ENCODE peak calls at places on chromosomes 11 and 22, in seven cellular contexts. One of them, this sample, is unnamed.
A peak's percentile ranks its signal among the peaks of the same experiment; 100 is the strongest.

GRCh38 chr11:124752471-124753100 is 531 bp upstream of the VSIG2 start:
- DNase-seq in fibroblast of villous mesenchyme: no peak
- DNase-seq in BE2C: no peak
- DNase-seq in CD8-positive, alpha-beta memory T cell: no peak
- DNase-seq in lung: no peak
- DNase-seq in A549: no peak
- DNase-seq in bronchial epithelial cell: no peak
- DNase-seq in this sample: no peak

GRCh38 chr22:27673839-27674238 is 127.7 kb downstream of the MN1 start:
- DNase-seq in fibroblast of villous mesenchyme: no peak
- DNase-seq in BE2C: no peak
- DNase-seq in CD8-positive, alpha-beta memory T cell: no peak
- DNase-seq in lung: no peak
- DNase-seq in A549: no peak
- DNase-seq in bronchial epithelial cell: no peak
- DNase-seq in this sample: no peak

GRCh38 chr11:78666675-78667129 is 92.0 kb upstream of the NARS2 start:
- DNase-seq in fibroblast of villous mesenchyme: no peak
- DNase-seq in BE2C: no peak
- DNase-seq in CD8-positive, alpha-beta memory T cell: no peak
- DNase-seq in lung: no peak
- DNase-seq in A549: no peak
- DNase-seq in bronchial epithelial cell: no peak
- DNase-seq in this sample: no peak

GRCh38 chr11:134069426-134069921 is 602 bp downstream of the JAM3 start:
- DNase-seq in fibroblast of villous mesenchyme: peak; percentile 24
- DNase-seq in BE2C: peak; percentile 65
- DNase-seq in CD8-positive, alpha-beta memory T cell: no peak
- DNase-seq in lung: no peak
- DNase-seq in A549: no peak
- DNase-seq in bronchial epithelial cell: no peak
- DNase-seq in this sample: no peak

GRCh38 chr11:128568166-128568778 is 19.1 kb downstream of the ETS1 start:
- DNase-seq in fibroblast of villous mesenchyme: no peak
- DNase-seq in BE2C: no peak
- DNase-seq in CD8-positive, alpha-beta memory T cell: no peak
- DNase-seq in lung: no peak
- DNase-seq in A549: no peak
- DNase-seq in bronchial epithelial cell: peak; percentile 73
- DNase-seq in this sample: no peak

GRCh38 chr11:10990160-10990559 is 132.3 kb upstream of the ZBED5 start:
- DNase-seq in fibroblast of villous mesenchyme: no peak
- DNase-seq in BE2C: no peak
- DNase-seq in CD8-positive, alpha-beta memory T cell: no peak
- DNase-seq in lung: no peak
- DNase-seq in A549: no peak
- DNase-seq in bronchial epithelial cell: peak; percentile 38
- DNase-seq in this sample: no peak

GRCh38 chr11:61961570-61962212 is 5.7 kb downstream of the FTH1 start:
- DNase-seq in fibroblast of villous mesenchyme: peak; percentile 67
- DNase-seq in BE2C: no peak
- DNase-seq in CD8-positive, alpha-beta memory T cell: no peak
- DNase-seq in lung: no peak
- DNase-seq in A549: peak; percentile 41
- DNase-seq in bronchial epithelial cell: no peak
- DNase-seq in this sample: no peak

GRCh38 chr22:41332217-41332616 is 30.9 kb downstream of the ZC3H7B start:
- DNase-seq in fibroblast of villous mesenchyme: no peak
- DNase-seq in BE2C: no peak
- DNase-seq in CD8-positive, alpha-beta memory T cell: no peak
- DNase-seq in lung: no peak
- DNase-seq in A549: no peak
- DNase-seq in bronchial epithelial cell: no peak
- DNase-seq in this sample: no peak

GRCh38 chr11:44351006-44351660 is 41.2 kb upstream of the ALX4 start:
- DNase-seq in fibroblast of villous mesenchyme: no peak
- DNase-seq in BE2C: no peak
- DNase-seq in CD8-positive, alpha-beta memory T cell: no peak
- DNase-seq in lung: no peak
- DNase-seq in A549: no peak
- DNase-seq in bronchial epithelial cell: no peak
- DNase-seq in this sample: no peak

GRCh38 chr11:116610190-116610589 is 162.6 kb downstream of the BUD13 start:
- DNase-seq in fibroblast of villous mesenchyme: no peak
- DNase-seq in BE2C: no peak
- DNase-seq in CD8-positive, alpha-beta memory T cell: no peak
- DNase-seq in lung: no peak
- DNase-seq in A549: no peak
- DNase-seq in bronchial epithelial cell: no peak
- DNase-seq in this sample: no peak

GRCh38 chr11:75442161-75442885 is 9.3 kb upstream of the KLHL35 start:
- DNase-seq in fibroblast of villous mesenchyme: no peak
- DNase-seq in BE2C: no peak
- DNase-seq in CD8-positive, alpha-beta memory T cell: no peak
- DNase-seq in lung: no peak
- DNase-seq in A549: no peak
- DNase-seq in bronchial epithelial cell: no peak
- DNase-seq in this sample: no peak

GRCh38 chr11:83364500-83365059 is 78.4 kb upstream of the CCDC90B start:
- DNase-seq in fibroblast of villous mesenchyme: no peak
- DNase-seq in BE2C: no peak
- DNase-seq in CD8-positive, alpha-beta memory T cell: no peak
- DNase-seq in lung: no peak
- DNase-seq in A549: no peak
- DNase-seq in bronchial epithelial cell: peak; percentile 21
- DNase-seq in this sample: no peak

GRCh38 chr22:46195487-46196165 is 45.3 kb downstream of the PPARA start:
- DNase-seq in fibroblast of villous mesenchyme: peak; percentile 71
- DNase-seq in BE2C: no peak
- DNase-seq in CD8-positive, alpha-beta memory T cell: no peak
- DNase-seq in lung: no peak
- DNase-seq in A549: no peak
- DNase-seq in bronchial epithelial cell: no peak
- DNase-seq in this sample: peak; percentile 18

GRCh38 chr11:71332046-71332445 is 79.7 kb upstream of the SHANK2 start:
- DNase-seq in fibroblast of villous mesenchyme: no peak
- DNase-seq in BE2C: no peak
- DNase-seq in CD8-positive, alpha-beta memory T cell: no peak
- DNase-seq in lung: no peak
- DNase-seq in A549: no peak
- DNase-seq in bronchial epithelial cell: no peak
- DNase-seq in this sample: no peak

GRCh38 chr11:2842876-2843275 is 42.7 kb downstream of the CDKN1C start:
- DNase-seq in fibroblast of villous mesenchyme: no peak
- DNase-seq in BE2C: no peak
- DNase-seq in CD8-positive, alpha-beta memory T cell: no peak
- DNase-seq in lung: no peak
- DNase-seq in A549: no peak
- DNase-seq in bronchial epithelial cell: no peak
- DNase-seq in this sample: no peak

GRCh38 chr11:17762309-17762974 is 27.9 kb downstream of the KCNC1 start:
- DNase-seq in fibroblast of villous mesenchyme: no peak
- DNase-seq in BE2C: no peak
- DNase-seq in CD8-positive, alpha-beta memory T cell: no peak
- DNase-seq in lung: no peak
- DNase-seq in A549: no peak
- DNase-seq in bronchial epithelial cell: peak; percentile 13
- DNase-seq in this sample: no peak

GRCh38 chr11:132943737-132944556 is 588.4 kb downstream of the OPCML start:
- DNase-seq in fibroblast of villous mesenchyme: no peak
- DNase-seq in BE2C: no peak
- DNase-seq in CD8-positive, alpha-beta memory T cell: no peak
- DNase-seq in lung: no peak
- DNase-seq in A549: no peak
- DNase-seq in bronchial epithelial cell: no peak
- DNase-seq in this sample: no peak

GRCh38 chr11:132943325-132943736 is 589.0 kb downstream of the OPCML start:
- DNase-seq in fibroblast of villous mesenchyme: no peak
- DNase-seq in BE2C: no peak
- DNase-seq in CD8-positive, alpha-beta memory T cell: no peak
- DNase-seq in lung: no peak
- DNase-seq in A549: no peak
- DNase-seq in bronchial epithelial cell: no peak
- DNase-seq in this sample: no peak

GRCh38 chr11:132941761-132942160 is 590.5 kb downstream of the OPCML start:
- DNase-seq in fibroblast of villous mesenchyme: no peak
- DNase-seq in BE2C: no peak
- DNase-seq in CD8-positive, alpha-beta memory T cell: no peak
- DNase-seq in lung: no peak
- DNase-seq in A549: no peak
- DNase-seq in bronchial epithelial cell: no peak
- DNase-seq in this sample: no peak

GRCh38 chr11:132942611-132943324 is 589.5 kb downstream of the OPCML start:
- DNase-seq in fibroblast of villous mesenchyme: no peak
- DNase-seq in BE2C: no peak
- DNase-seq in CD8-positive, alpha-beta memory T cell: no peak
- DNase-seq in lung: no peak
- DNase-seq in A549: no peak
- DNase-seq in bronchial epithelial cell: no peak
- DNase-seq in this sample: no peak

GRCh38 chr11:132944557-132944920 is 587.8 kb downstream of the OPCML start:
- DNase-seq in fibroblast of villous mesenchyme: no peak
- DNase-seq in BE2C: no peak
- DNase-seq in CD8-positive, alpha-beta memory T cell: no peak
- DNase-seq in lung: no peak
- DNase-seq in A549: no peak
- DNase-seq in bronchial epithelial cell: no peak
- DNase-seq in this sample: no peak
- H3K4me3 ChIP-seq in fibroblast of villous mesenchyme: no peak overlapping the region
- H3K4me3 ChIP-seq in BE2C: no peak overlapping the region
- H3K4me3 ChIP-seq in CD8-positive, alpha-beta memory T cell: no peak overlapping the region
- H3K4me3 ChIP-seq in lung: no peak overlapping the region
- H3K4me3 ChIP-seq in A549: no peak overlapping the region
- H3K4me3 ChIP-seq in bronchial epithelial cell: no peak overlapping the region
- H3K4me3 ChIP-seq in this sample: peak overlapping the region; percentile 62

DNA sequence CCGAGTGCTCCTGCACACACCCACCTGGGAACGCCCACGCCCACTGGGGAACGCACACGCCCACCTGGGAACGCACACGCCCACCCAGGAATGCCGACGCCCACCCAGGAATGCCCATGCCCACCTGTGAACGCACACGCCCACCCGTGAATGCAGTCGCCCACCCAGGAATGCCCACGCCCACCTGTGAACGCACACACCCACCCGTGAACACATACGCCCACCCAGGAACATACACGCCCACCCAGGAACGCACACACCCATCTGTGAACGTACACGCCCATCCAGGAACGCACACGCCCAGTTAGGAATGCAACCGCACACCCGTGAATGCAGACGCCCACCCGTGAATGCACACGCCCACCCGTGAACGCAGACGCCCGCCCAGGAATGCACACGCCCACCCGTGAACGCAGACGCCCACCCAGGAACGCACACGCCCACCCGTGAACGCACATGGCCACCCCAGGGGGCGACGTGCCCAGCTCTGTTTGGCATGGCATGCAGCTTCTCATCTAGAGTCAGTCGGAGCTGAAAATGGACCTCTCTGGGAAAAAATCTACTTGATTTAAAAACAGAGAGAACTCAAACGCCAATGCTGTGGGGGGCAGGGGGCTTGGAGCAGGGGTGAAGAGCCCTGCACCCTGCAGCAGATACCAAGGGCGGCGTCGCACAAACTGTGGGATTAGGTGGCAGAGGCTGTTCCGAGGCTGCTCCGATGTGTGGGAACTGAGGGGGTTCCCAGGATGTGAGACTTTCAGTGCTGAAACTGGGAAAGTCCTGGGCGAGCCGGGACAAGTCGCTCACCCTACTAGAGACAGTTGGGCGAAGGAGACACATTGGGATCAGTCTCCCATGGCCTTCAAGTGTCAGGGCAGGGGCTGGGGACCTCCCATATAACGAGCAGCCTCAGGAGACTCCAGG is 83.3 kb downstream of the MYEOV start:
- DNase-seq in fibroblast of villous mesenchyme: no peak
- DNase-seq in BE2C: peak; percentile 7
- DNase-seq in CD8-positive, alpha-beta memory T cell: no peak
- DNase-seq in lung: no peak
- DNase-seq in A549: no peak
- DNase-seq in bronchial epithelial cell: peak; percentile 88
- DNase-seq in this sample: no peak
- H3K4me3 ChIP-seq in fibroblast of villous mesenchyme: no peak overlapping the region
- H3K4me3 ChIP-seq in BE2C: no peak overlapping the region
- H3K4me3 ChIP-seq in CD8-positive, alpha-beta memory T cell: no peak overlapping the region
- H3K4me3 ChIP-seq in lung: no peak overlapping the region
- H3K4me3 ChIP-seq in A549: no peak overlapping the region
- H3K4me3 ChIP-seq in bronchial epithelial cell: peak overlapping the region; percentile 0
- H3K4me3 ChIP-seq in this sample: no peak overlapping the region

GRCh38 chr11:65316979-65317786 is 2.5 kb downstream of the CDC42EP2 start:
- DNase-seq in fibroblast of villous mesenchyme: peak; percentile 73
- DNase-seq in BE2C: no peak
- DNase-seq in CD8-positive, alpha-beta memory T cell: no peak
- DNase-seq in lung: peak; percentile 71
- DNase-seq in A549: no peak
- DNase-seq in bronchial epithelial cell: peak; percentile 80
- DNase-seq in this sample: no peak
- H3K4me3 ChIP-seq in fibroblast of villous mesenchyme: peak overlapping the region; percentile 99
- H3K4me3 ChIP-seq in BE2C: no peak overlapping the region
- H3K4me3 ChIP-seq in CD8-positive, alpha-beta memory T cell: no peak overlapping the region
- H3K4me3 ChIP-seq in lung: peak overlapping the region; percentile 23
- H3K4me3 ChIP-seq in A549: peak overlapping the region; percentile 99
- H3K4me3 ChIP-seq in bronchial epithelial cell: no peak overlapping the region
- H3K4me3 ChIP-seq in this sample: peak overlapping the region; percentile 90

DNA sequence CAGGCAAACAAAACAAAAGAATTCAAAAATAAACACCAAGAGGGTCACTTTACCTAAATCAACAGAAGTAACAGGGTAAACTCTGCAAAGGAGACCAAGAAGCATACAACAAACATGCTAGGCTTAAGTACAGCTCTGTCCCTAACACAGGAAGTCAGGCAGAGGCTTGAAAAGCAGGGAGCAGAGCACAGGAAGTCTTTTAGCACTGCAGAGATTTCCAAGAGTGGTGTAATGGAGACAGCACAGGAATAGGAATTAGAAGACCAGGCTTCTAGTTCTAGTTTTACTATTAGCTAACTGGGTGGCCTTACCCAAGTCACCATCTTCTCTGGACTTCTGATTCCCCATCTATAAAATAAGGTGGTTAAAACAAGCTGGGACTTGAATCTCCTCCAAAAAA is 1.9 kb downstream of the RBFOX2 start:
- DNase-seq in fibroblast of villous mesenchyme: peak; percentile 69
- DNase-seq in BE2C: peak; percentile 24
- DNase-seq in CD8-positive, alpha-beta memory T cell: no peak
- DNase-seq in lung: no peak
- DNase-seq in A549: no peak
- DNase-seq in bronchial epithelial cell: peak; percentile 40
- DNase-seq in this sample: no peak
- H3K4me3 ChIP-seq in fibroblast of villous mesenchyme: peak overlapping the region; percentile 96
- H3K4me3 ChIP-seq in BE2C: peak overlapping the region; percentile 97
- H3K4me3 ChIP-seq in CD8-positive, alpha-beta memory T cell: no peak overlapping the region
- H3K4me3 ChIP-seq in lung: peak overlapping the region; percentile 13
- H3K4me3 ChIP-seq in A549: peak overlapping the region; percentile 98
- H3K4me3 ChIP-seq in bronchial epithelial cell: no peak overlapping the region
- H3K4me3 ChIP-seq in this sample: peak overlapping the region; percentile 91

DNA sequence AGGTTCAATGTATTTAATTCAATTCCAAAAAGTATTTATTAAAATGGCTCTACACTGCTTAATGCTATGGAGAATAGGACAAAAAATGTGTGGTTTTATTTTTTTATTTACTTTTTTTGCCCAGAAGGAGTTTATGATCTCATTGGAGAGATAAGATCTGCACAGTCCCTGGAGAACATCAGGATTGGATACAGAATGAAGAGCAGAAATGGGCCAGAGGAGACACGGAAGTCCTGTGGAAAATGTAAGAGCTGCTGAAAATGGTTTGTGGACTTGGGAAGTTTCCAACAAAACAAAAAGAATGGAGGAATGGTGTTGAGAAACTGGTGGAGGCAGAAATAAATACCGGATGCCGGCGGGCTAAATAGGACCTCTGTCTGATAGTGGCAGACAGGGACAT is 554.6 kb downstream of the OPCML start:
- DNase-seq in fibroblast of villous mesenchyme: no peak
- DNase-seq in BE2C: no peak
- DNase-seq in CD8-positive, alpha-beta memory T cell: no peak
- DNase-seq in lung: no peak
- DNase-seq in A549: no peak
- DNase-seq in bronchial epithelial cell: no peak
- DNase-seq in this sample: no peak
- H3K4me3 ChIP-seq in fibroblast of villous mesenchyme: no peak overlapping the region
- H3K4me3 ChIP-seq in BE2C: no peak overlapping the region
- H3K4me3 ChIP-seq in CD8-positive, alpha-beta memory T cell: no peak overlapping the region
- H3K4me3 ChIP-seq in lung: no peak overlapping the region
- H3K4me3 ChIP-seq in A549: no peak overlapping the region
- H3K4me3 ChIP-seq in bronchial epithelial cell: no peak overlapping the region
- H3K4me3 ChIP-seq in this sample: no peak overlapping the region